ENCODE peak calls at places on chromosome 19, in four cellular contexts. J is stromal cell of bone marrow; F is stimulated activated CD4-positive, alpha-beta T cell treated with anti-CD3 and anti-CD28 coated beads, TNF-alpha, amount 100 ng/mL, for 48 hours; M is effector CD4-positive, alpha-beta T cell. C is an unnamed sample.

GRCh38 chr19:2578391-2578826 is 102.5 kb downstream of the GADD45B start:
- DNase-seq in M (no peak), J (no peak), F (no peak), C (peak; percentile 38)

GRCh38 chr19:23099966-23100365 is 16.9 kb upstream of the ZNF730 start:
- DNase-seq in J (no peak), M (no peak), F (no peak), C (no peak)

GRCh38 chr19:7529246-7529600 is 6.3 kb upstream of the PNPLA6 start:
- DNase-seq in J (no peak), M (no peak), F (no peak), C (no peak)

GRCh38 chr19:32859591-32859990 is 10.0 kb downstream of the SLC7A9 start:
- DNase-seq in J (no peak), M (no peak), F (no peak), C (no peak)

GRCh38 chr19:28887920-28888618 is 324.9 kb downstream of the UQCRFS1 start:
- DNase-seq in F (no peak), J (no peak), M (no peak), C (no peak)

GRCh38 chr19:22619371-22619770 is 14.8 kb upstream of the ZNF492 start:
- DNase-seq in J (no peak), M (no peak), F (no peak), C (no peak)

GRCh38 chr19:56639217-56639616 is 3.7 kb upstream of the SMIM17 start:
- DNase-seq in M (no peak), J (no peak), F (no peak), C (no peak)

GRCh38 chr19:49803529-49803856 is 9.6 kb downstream of the FUZ start:
- DNase-seq in F (no peak), J (no peak), M (no peak), C (no peak)

GRCh38 chr19:19465436-19466070 is 49.8 kb downstream of the TSSK6 start:
- DNase-seq in J (no peak), M (no peak), F (no peak), C (no peak)

GRCh38 chr19:38666662-38667448 is 19.4 kb downstream of the ACTN4 start:
- DNase-seq in J (peak; percentile 71), F (no peak), M (peak; percentile 23), C (peak; percentile 71)

GRCh38 chr19:58518261-58519086 is 1.1 kb downstream of the ZBTB45 start:
- DNase-seq in F (no peak), J (no peak), M (no peak), C (no peak)

GRCh38 chr19:53123400-53123799 is 9.3 kb downstream of the ZNF415 start:
- DNase-seq in F (no peak), J (no peak), M (no peak), C (no peak)

GRCh38 chr19:31717316-31717715 is 368.1 kb upstream of the TSHZ3 start:
- DNase-seq in F (no peak), M (no peak), J (no peak), C (no peak)

GRCh38 chr19:37583340-37583739 is 11.3 kb downstream of the ZNF571 start:
- DNase-seq in F (no peak), J (no peak), M (no peak), C (no peak)

GRCh38 chr19:46635920-46636761 is at the start of gene GNG8:
- DNase-seq in M (no peak), J (no peak), F (no peak), C (no peak)

GRCh38 chr19:14113762-14114414 is 3.7 kb downstream of the PRKACA start:
- DNase-seq in M (peak; percentile 49), F (peak; percentile 55), J (no peak), C (no peak)

GRCh38 chr19:10424011-10424637 is 3.8 kb downstream of the PDE4A start:
- DNase-seq in F (peak; percentile 60), J (no peak), M (peak; percentile 57), C (peak; percentile 38)

GRCh38 chr19:30651691-30652090 is 279.5 kb downstream of the ZNF536 start:
- DNase-seq in M (no peak), F (no peak), J (no peak), C (no peak)

GRCh38 chr19:5990289-5990797 is 12.4 kb upstream of the RANBP3 start:
- DNase-seq in F (no peak), J (no peak), M (no peak), C (no peak)

GRCh38 chr19:29663861-29664752 is 1.2 kb upstream of the PLEKHF1 start:
- DNase-seq in M (no peak), F (no peak), J (no peak), C (no peak)

GRCh38 chr19:4304509-4305252 is at the start of gene FSD1:
- DNase-seq in M (peak; percentile 28), F (peak; percentile 67), J (peak; percentile 3), C (peak; percentile 12)

GRCh38 chr19:49355890-49356289 is 6.3 kb downstream of the TEAD2 start:
- DNase-seq in F (no peak), M (no peak), J (no peak), C (peak; percentile 27)

GRCh38 chr19:30160996-30161655 is 211.1 kb upstream of the ZNF536 start:
- DNase-seq in F (no peak), J (no peak), M (no peak), C (no peak)

GRCh38 chr19:14198384-14199376 is 7.3 kb downstream of the ADGRL1 start:
- DNase-seq in M (no peak), J (no peak), F (no peak), C (no peak)

GRCh38 chr19:737591-738093 is 13.3 kb upstream of the MISP start:
- DNase-seq in F (peak; percentile 43), M (peak; percentile 39), J (no peak), C (no peak)

GRCh38 chr19:5036733-5037681 is 68.1 kb downstream of the KDM4B start:
- DNase-seq in M (no peak), F (no peak), J (peak; percentile 12), C (peak; percentile 56)

GRCh38 chr19:54431255-54431838 is 16.1 kb downstream of the TTYH1 start:
- DNase-seq in J (no peak), F (no peak), M (no peak), C (no peak)

GRCh38 chr19:482186-483041 is 13.9 kb upstream of the MADCAM1 start:
- DNase-seq in J (no peak), M (no peak), F (no peak), C (no peak)

GRCh38 chr19:41376241-41376997 is at the start of gene TMEM91:
- DNase-seq in J (no peak), M (no peak), F (no peak), C (no peak)

GRCh38 chr19:869245-870177 is 10.0 kb downstream of the CFD start:
- DNase-seq in J (peak; percentile 93), M (no peak), F (no peak), C (peak; percentile 92)

GRCh38 chr19:18364826-18365528 is 21.0 kb upstream of the GDF15 start:
- DNase-seq in J (peak; percentile 95), M (no peak), F (no peak), C (peak; percentile 95)

GRCh38 chr19:5738423-5738822 is 18.0 kb downstream of the CATSPERD start:
- DNase-seq in M (no peak), J (no peak), F (no peak), C (no peak)

GRCh38 chr19:38849746-38850230 is at the start of gene HNRNPL:
- DNase-seq in F (peak; percentile 98), J (no peak), M (no peak), C (no peak)

GRCh38 chr19:46372901-46373572 is 26.1 kb downstream of the PPP5C start:
- DNase-seq in F (no peak), J (no peak), M (no peak), C (peak; percentile 33)

GRCh38 chr19:42613666-42614065 is 18.9 kb upstream of the CEACAM8 start:
- DNase-seq in F (no peak), M (no peak), J (no peak), C (no peak)